ENCODE peak calls at places on chromosome 1, in nine cellular contexts. F is astrocyte of the spinal cord; U is activated CD8-positive, alpha-beta memory T cell treated with anti-CD3 and anti-CD28 coated beads for 48 hours; V is NCI-H510A; W is mucosa of gallbladder; R is GM13977; E is stimulated activated CD4-positive, alpha-beta T cell treated with anti-CD3 and anti-CD28 coated beads, TNF-alpha, amount 100 ng/mL, for 4 hours; B is lower leg skin; O is T-cell. G is an unnamed sample.
A peak's percentile ranks its signal among the peaks of the same experiment; 100 is the strongest.

GRCh38 chr1:223794040-223794880 is 51.5 kb downstream of the TP53BP2 start:
- DNase-seq in F (no peak), V (no peak), O (no peak), U (no peak), R (no peak), W (no peak), E (no peak), B (no peak), G (no peak)

GRCh38 chr1:38533772-38534472 is 325.6 kb downstream of the RRAGC start:
- DNase-seq in R (no peak), F (no peak), O (no peak), B (no peak), U (no peak), E (no peak), V (no peak), W (no peak), G (no peak)

GRCh38 chr1:231806623-231807470 is 180.3 kb downstream of the DISC1 start:
- DNase-seq in W (peak; percentile 55), E (no peak), O (no peak), U (peak; percentile 20), B (no peak), F (no peak), V (no peak), R (peak; percentile 46), G (no peak)

GRCh38 chr1:37561794-37562132 is 5.0 kb downstream of the DNALI1 start:
- DNase-seq in O (peak; percentile 11), R (peak; percentile 48), E (no peak), B (peak; percentile 76), U (no peak), V (peak; percentile 59), W (no peak), F (no peak), G (no peak)

GRCh38 chr1:109547412-109548320 is 749 bp upstream of the GNAI3 start:
- DNase-seq in F (no peak), E (no peak), U (no peak), V (no peak), W (no peak), R (peak; percentile 32), O (no peak), B (no peak), G (no peak)

GRCh38 chr1:31815752-31816484 is at the start of gene SPOCD1:
- DNase-seq in B (peak; percentile 95), V (no peak), O (peak; percentile 71), U (peak; percentile 68), R (peak; percentile 79), W (peak; percentile 89), E (peak; percentile 73), F (peak; percentile 71), G (peak; percentile 70)

GRCh38 chr1:33232716-33233115 is 23.6 kb upstream of the ZNF362 start:
- DNase-seq in R (no peak), E (no peak), U (no peak), V (no peak), F (no peak), B (no peak), W (no peak), O (no peak), G (no peak)

GRCh38 chr1:9705337-9706098 is 54.0 kb downstream of the PIK3CD start:
- DNase-seq in R (no peak), E (no peak), U (no peak), B (no peak), O (no peak), F (peak; percentile 68), V (no peak), W (no peak), G (no peak)

GRCh38 chr1:234281826-234282489 is 91.3 kb upstream of the COA6 start:
- DNase-seq in E (no peak), B (no peak), V (no peak), U (no peak), F (no peak), W (no peak), R (no peak), O (no peak), G (no peak)

GRCh38 chr1:52601976-52602327 is 219 bp upstream of the GPX7 start:
- DNase-seq in U (no peak), W (no peak), O (peak; percentile 4), F (peak; percentile 22), E (no peak), B (no peak), R (no peak), V (no peak), G (no peak)

GRCh38 chr1:56429288-56429687 is 150.1 kb downstream of the PLPP3 start:
- DNase-seq in V (no peak), B (no peak), U (no peak), W (no peak), R (no peak), E (no peak), O (no peak), F (no peak), G (no peak)

GRCh38 chr1:205142105-205142475 is 20.3 kb upstream of the RBBP5 start:
- DNase-seq in O (no peak), R (no peak), B (no peak), W (no peak), E (no peak), F (no peak), V (no peak), U (no peak), G (no peak)

GRCh38 chr1:212077028-212077427 is 41.5 kb downstream of the DTL start:
- DNase-seq in F (no peak), R (no peak), V (no peak), O (no peak), U (no peak), W (no peak), E (no peak), B (no peak), G (no peak)

GRCh38 chr1:67371043-67371442 is 59.2 kb downstream of the SERBP1 start:
- DNase-seq in O (no peak), F (no peak), W (no peak), U (no peak), R (no peak), V (no peak), B (no peak), E (no peak), G (no peak)

GRCh38 chr1:181359012-181359411 is 124.3 kb upstream of the CACNA1E start:
- DNase-seq in W (no peak), U (no peak), V (no peak), R (no peak), E (no peak), F (no peak), B (no peak), O (no peak), G (no peak)

GRCh38 chr1:226128487-226129075 is 58.0 kb downstream of the ACBD3 start:
- DNase-seq in B (peak; percentile 71), R (no peak), O (no peak), F (no peak), V (no peak), W (no peak), U (no peak), E (no peak), G (no peak)

GRCh38 chr1:231629132-231629531 is 2.5 kb downstream of the DISC1 start:
- DNase-seq in V (no peak), O (no peak), E (no peak), U (no peak), B (peak; percentile 91), W (no peak), F (no peak), R (no peak), G (no peak)

GRCh38 chr1:6660415-6661049 is 35.9 kb downstream of the THAP3 start:
- DNase-seq in W (no peak), R (no peak), V (no peak), O (no peak), F (no peak), E (no peak), B (no peak), U (no peak), G (no peak)

GRCh38 chr1:160108888-160109662 is 6.5 kb upstream of the ATP1A2 start:
- DNase-seq in O (no peak), U (no peak), F (peak; percentile 78), R (peak; percentile 62), E (no peak), V (no peak), B (no peak), W (no peak), G (no peak)

GRCh38 chr1:152621993-152622392 is 910 bp downstream of the LCE3A start:
- DNase-seq in O (no peak), F (no peak), V (no peak), U (no peak), E (no peak), W (no peak), B (no peak), R (no peak), G (no peak)

GRCh38 chr1:160436975-160437374 is 36.6 kb downstream of the VANGL2 start:
- DNase-seq in F (no peak), W (no peak), O (no peak), U (no peak), E (no peak), V (no peak), R (no peak), B (no peak), G (no peak)

GRCh38 chr1:151192047-151192446 is 2.0 kb upstream of the VPS72 start:
- DNase-seq in R (no peak), U (no peak), F (no peak), V (no peak), B (no peak), W (no peak), O (no peak), E (no peak), G (no peak)

GRCh38 chr1:27831568-27832410 is 1.2 kb downstream of the PPP1R8 start:
- DNase-seq in O (no peak), R (no peak), E (no peak), W (no peak), V (no peak), U (no peak), F (peak; percentile 8), B (no peak), G (no peak)

GRCh38 chr1:180601512-180601911 is 30.3 kb upstream of the XPR1 start:
- DNase-seq in U (no peak), F (no peak), W (no peak), V (no peak), R (no peak), B (no peak), O (no peak), E (no peak), G (no peak)

GRCh38 chr1:11784993-11785769 is 20.6 kb downstream of the MTHFR start:
- DNase-seq in U (peak; percentile 26), O (no peak), B (peak; percentile 93), F (peak; percentile 50), E (no peak), R (peak; percentile 85), V (peak; percentile 31), W (peak; percentile 50), G (no peak)

GRCh38 chr1:100485855-100486258 is 52.1 kb upstream of the GPR88 start:
- DNase-seq in F (no peak), U (no peak), R (no peak), V (no peak), W (no peak), O (no peak), B (no peak), E (no peak), G (no peak)

GRCh38 chr1:210236386-210236839 is 3.8 kb downstream of the SERTAD4 start:
- DNase-seq in W (no peak), F (peak; percentile 76), E (no peak), O (no peak), V (no peak), B (no peak), U (no peak), R (no peak), G (no peak)

GRCh38 chr1:21308847-21309652 is 18.8 kb upstream of the ECE1 start:
- DNase-seq in W (no peak), O (no peak), F (peak; percentile 70), R (no peak), V (no peak), B (no peak), U (no peak), E (no peak), G (no peak)

GRCh38 chr1:26225033-26225831 is 8.8 kb upstream of the CEP85 start:
- DNase-seq in R (no peak), O (peak; percentile 35), U (no peak), F (peak; percentile 7), V (no peak), E (no peak), B (peak; percentile 88), W (peak; percentile 83), G (no peak)

GRCh38 chr1:238466459-238466858 is 575.7 kb upstream of the ZP4 start:
- DNase-seq in E (no peak), U (no peak), O (no peak), R (no peak), W (no peak), F (peak; percentile 60), V (no peak), B (no peak), G (no peak)

GRCh38 chr1:167146903-167147539 is 53.1 kb downstream of the STYXL2 start:
- DNase-seq in E (no peak), W (no peak), R (no peak), B (no peak), F (no peak), U (no peak), O (no peak), V (no peak), G (no peak)

G was measured in central memory CD8-positive, alpha-beta T cell.